ENCODE peak calls at places on chromosomes 11 and 22, in ten cellular contexts. One of them, this sample, is unnamed.

GRCh38 chr22:42937164-42937854 is 77.6 kb downstream of the PACSIN2 start:
- DNase-seq in IMR-90: peak
- DNase-seq in HCT116: peak
- DNase-seq in neural progenitor cell: no peak
- DNase-seq in GM23248: peak
- DNase-seq in kidney: peak
- DNase-seq in H9: peak
- DNase-seq in endothelial cell of umbilical vein: no peak
- DNase-seq in adipocyte: peak
- DNase-seq in neuronal stem cell: no peak
- DNase-seq in this sample: peak

GRCh38 chr11:117175104-117175503 is 3.4 kb upstream of the SIDT2 start:
- DNase-seq in GM23248: no peak
- DNase-seq in adipocyte: no peak
- DNase-seq in neural progenitor cell: no peak
- DNase-seq in endothelial cell of umbilical vein: no peak
- DNase-seq in HCT116: no peak
- DNase-seq in kidney: no peak
- DNase-seq in IMR-90: no peak
- DNase-seq in H9: no peak
- DNase-seq in neuronal stem cell: no peak
- DNase-seq in this sample: no peak

GRCh38 chr11:66299189-66299588 is 7.5 kb downstream of the TMEM151A start:
- DNase-seq in neural progenitor cell: no peak
- DNase-seq in GM23248: no peak
- DNase-seq in endothelial cell of umbilical vein: no peak
- DNase-seq in H9: no peak
- DNase-seq in neuronal stem cell: no peak
- DNase-seq in HCT116: no peak
- DNase-seq in adipocyte: no peak
- DNase-seq in kidney: no peak
- DNase-seq in IMR-90: no peak
- DNase-seq in this sample: no peak

GRCh38 chr11:6202036-6202435 is 3.0 kb downstream of the OR52W1 start:
- DNase-seq in IMR-90: peak
- DNase-seq in neural progenitor cell: no peak
- DNase-seq in neuronal stem cell: no peak
- DNase-seq in HCT116: no peak
- DNase-seq in GM23248: peak
- DNase-seq in endothelial cell of umbilical vein: no peak
- DNase-seq in H9: no peak
- DNase-seq in kidney: no peak
- DNase-seq in adipocyte: peak
- DNase-seq in this sample: no peak

GRCh38 chr11:10326080-10326964 is 21.4 kb downstream of the ADM start:
- DNase-seq in kidney: peak
- DNase-seq in endothelial cell of umbilical vein: peak
- DNase-seq in H9: no peak
- DNase-seq in adipocyte: peak
- DNase-seq in neuronal stem cell: no peak
- DNase-seq in neural progenitor cell: no peak
- DNase-seq in HCT116: no peak
- DNase-seq in IMR-90: no peak
- DNase-seq in GM23248: peak
- DNase-seq in this sample: no peak

GRCh38 chr11:3164138-3164539 is 971 bp downstream of the OSBPL5 start:
- DNase-seq in neural progenitor cell: no peak
- DNase-seq in GM23248: peak
- DNase-seq in HCT116: no peak
- DNase-seq in neuronal stem cell: no peak
- DNase-seq in kidney: peak
- DNase-seq in endothelial cell of umbilical vein: no peak
- DNase-seq in H9: no peak
- DNase-seq in IMR-90: no peak
- DNase-seq in adipocyte: peak
- DNase-seq in this sample: no peak

GRCh38 chr11:64263021-64263946 is 12.0 kb downstream of the PLCB3 start:
- DNase-seq in neural progenitor cell: peak
- DNase-seq in endothelial cell of umbilical vein: peak
- DNase-seq in HCT116: no peak
- DNase-seq in adipocyte: no peak
- DNase-seq in IMR-90: peak
- DNase-seq in neuronal stem cell: no peak
- DNase-seq in H9: peak
- DNase-seq in GM23248: peak
- DNase-seq in kidney: peak
- DNase-seq in this sample: peak

GRCh38 chr11:122617926-122618325 is 37.6 kb upstream of the UBASH3B start:
- DNase-seq in endothelial cell of umbilical vein: no peak
- DNase-seq in adipocyte: no peak
- DNase-seq in neuronal stem cell: no peak
- DNase-seq in IMR-90: no peak
- DNase-seq in GM23248: no peak
- DNase-seq in HCT116: no peak
- DNase-seq in neural progenitor cell: no peak
- DNase-seq in H9: no peak
- DNase-seq in kidney: no peak
- DNase-seq in this sample: no peak

DNA sequence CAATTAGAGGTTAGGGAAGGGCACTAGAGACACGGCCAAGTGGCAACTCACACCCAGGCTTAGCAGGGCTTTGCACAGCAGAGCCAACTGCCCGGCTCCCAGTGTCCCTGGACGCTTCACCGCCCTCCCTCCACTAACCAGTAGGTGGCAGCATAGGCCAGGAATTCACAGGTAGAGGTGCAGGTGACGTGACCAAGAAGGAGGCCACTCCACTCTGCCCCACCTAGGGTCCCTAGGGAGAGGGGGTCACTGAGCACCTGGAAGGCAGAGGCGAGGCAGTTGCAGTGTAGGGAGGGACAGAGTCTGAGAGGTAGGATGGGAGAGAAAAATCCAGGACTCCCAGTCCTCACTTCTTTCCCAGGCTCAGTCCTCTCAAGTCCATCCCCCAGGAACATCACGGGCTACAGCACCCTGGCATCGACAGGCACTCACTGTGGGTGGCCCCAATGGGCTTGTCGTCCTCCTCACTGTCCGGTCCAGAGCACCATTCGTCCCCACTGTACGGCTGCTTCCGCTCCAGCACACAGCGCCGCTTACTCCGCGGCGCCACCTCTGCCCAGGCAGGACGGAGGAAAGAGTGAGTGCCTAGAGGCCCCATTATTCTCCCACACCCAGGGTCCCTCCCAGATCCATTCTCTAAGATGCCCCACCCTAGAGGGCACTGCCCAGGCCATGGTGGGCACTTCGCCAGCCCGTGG is 18.5 kb downstream of the BCL9L start:
- DNase-seq in H9: peak
- DNase-seq in endothelial cell of umbilical vein: peak
- DNase-seq in kidney: peak
- DNase-seq in neural progenitor cell: peak
- DNase-seq in GM23248: peak
- DNase-seq in neuronal stem cell: no peak
- DNase-seq in HCT116: no peak
- DNase-seq in IMR-90: peak
- DNase-seq in adipocyte: peak
- DNase-seq in this sample: peak
- H3K9ac ChIP-seq in H9: no peak
- H3K9ac ChIP-seq in endothelial cell of umbilical vein: no peak
- H3K9ac ChIP-seq in kidney: no peak
- H3K9ac ChIP-seq in neural progenitor cell: no peak
- H3K9ac ChIP-seq in GM23248: peak
- H3K9ac ChIP-seq in neuronal stem cell: peak
- H3K9ac ChIP-seq in HCT116: peak
- H3K9ac ChIP-seq in IMR-90: no peak
- H3K9ac ChIP-seq in adipocyte: peak
- H3K9ac ChIP-seq in this sample: no peak

GRCh38 chr22:36435516-36436415 is 45.7 kb downstream of the TXN2 start:
- DNase-seq in kidney: no peak
- DNase-seq in endothelial cell of umbilical vein: no peak
- DNase-seq in neuronal stem cell: no peak
- DNase-seq in H9: peak
- DNase-seq in neural progenitor cell: peak
- DNase-seq in GM23248: no peak
- DNase-seq in HCT116: no peak
- DNase-seq in IMR-90: no peak
- DNase-seq in adipocyte: no peak
- DNase-seq in this sample: peak

GRCh38 chr22:36430863-36431262 is 43.1 kb upstream of the MYH9 start:
- DNase-seq in adipocyte: no peak
- DNase-seq in kidney: no peak
- DNase-seq in GM23248: peak
- DNase-seq in neural progenitor cell: no peak
- DNase-seq in neuronal stem cell: no peak
- DNase-seq in IMR-90: peak
- DNase-seq in H9: no peak
- DNase-seq in endothelial cell of umbilical vein: peak
- DNase-seq in HCT116: no peak
- DNase-seq in this sample: peak

GRCh38 chr22:36431977-36432376 is 44.2 kb upstream of the MYH9 start:
- DNase-seq in adipocyte: no peak
- DNase-seq in HCT116: no peak
- DNase-seq in GM23248: no peak
- DNase-seq in IMR-90: no peak
- DNase-seq in neural progenitor cell: no peak
- DNase-seq in endothelial cell of umbilical vein: no peak
- DNase-seq in H9: no peak
- DNase-seq in neuronal stem cell: no peak
- DNase-seq in kidney: no peak
- DNase-seq in this sample: no peak

GRCh38 chr22:36432592-36433317 is 45.0 kb upstream of the MYH9 start:
- DNase-seq in neural progenitor cell: no peak
- DNase-seq in IMR-90: no peak
- DNase-seq in GM23248: no peak
- DNase-seq in HCT116: no peak
- DNase-seq in kidney: no peak
- DNase-seq in neuronal stem cell: no peak
- DNase-seq in H9: no peak
- DNase-seq in endothelial cell of umbilical vein: no peak
- DNase-seq in adipocyte: no peak
- DNase-seq in this sample: peak

DNA sequence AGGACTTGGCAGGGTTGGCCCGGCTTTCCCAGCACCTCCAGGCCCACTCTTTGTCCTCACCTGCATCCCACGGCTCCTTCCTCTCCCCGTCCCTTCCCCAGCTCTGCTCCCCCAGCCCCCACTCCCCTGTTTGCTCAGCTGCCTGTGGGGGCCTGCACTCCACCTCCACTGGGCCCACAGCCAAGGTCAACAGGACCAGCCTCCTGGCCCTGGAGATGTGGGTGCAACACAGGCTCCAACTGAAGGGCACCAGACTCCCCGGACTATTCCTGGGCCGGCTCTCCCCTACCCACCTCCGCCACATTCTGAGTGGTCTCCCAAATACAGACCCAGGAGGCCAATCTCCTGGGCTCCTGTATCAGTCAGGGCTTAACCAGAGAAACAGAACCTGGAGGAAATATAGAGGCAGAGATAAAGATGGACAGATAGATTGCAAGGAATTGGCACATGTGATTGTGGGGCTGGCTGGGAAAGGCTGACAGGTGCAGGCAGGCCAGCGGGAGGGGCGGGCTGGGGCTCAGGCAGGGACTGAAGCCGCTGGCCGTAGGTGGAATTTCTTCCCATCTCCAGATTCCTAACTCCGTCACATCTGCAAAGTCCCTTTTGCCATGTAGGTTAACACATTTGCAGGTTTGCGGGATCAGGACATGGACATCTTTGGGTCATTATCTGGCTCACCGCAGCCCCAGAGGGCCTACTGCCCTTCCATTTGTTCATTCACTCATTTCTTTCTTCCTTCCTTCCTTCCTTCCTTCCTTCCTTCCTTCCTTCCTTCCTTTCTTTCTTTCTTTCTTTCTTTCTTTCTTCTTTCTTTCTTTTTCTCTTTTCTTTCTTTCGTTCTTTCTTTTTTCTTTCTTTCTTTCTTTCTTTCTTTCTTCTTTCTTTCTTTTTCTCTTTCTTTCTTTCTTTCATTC is 45.8 kb upstream of the MYH9 start:
- DNase-seq in HCT116: no peak
- DNase-seq in neural progenitor cell: no peak
- DNase-seq in adipocyte: no peak
- DNase-seq in H9: no peak
- DNase-seq in GM23248: no peak
- DNase-seq in kidney: no peak
- DNase-seq in neuronal stem cell: no peak
- DNase-seq in endothelial cell of umbilical vein: peak
- DNase-seq in IMR-90: no peak
- DNase-seq in this sample: no peak
- H3K9ac ChIP-seq in HCT116: no peak
- H3K9ac ChIP-seq in neural progenitor cell: no peak
- H3K9ac ChIP-seq in adipocyte: no peak
- H3K9ac ChIP-seq in H9: no peak
- H3K9ac ChIP-seq in GM23248: no peak
- H3K9ac ChIP-seq in kidney: no peak
- H3K9ac ChIP-seq in neuronal stem cell: no peak
- H3K9ac ChIP-seq in endothelial cell of umbilical vein: no peak
- H3K9ac ChIP-seq in IMR-90: no peak
- H3K9ac ChIP-seq in this sample: no peak

GRCh38 chr22:22009661-22010060 is 27.1 kb upstream of the TOP3B start:
- DNase-seq in kidney: no peak
- DNase-seq in GM23248: peak
- DNase-seq in neuronal stem cell: no peak
- DNase-seq in neural progenitor cell: no peak
- DNase-seq in H9: no peak
- DNase-seq in HCT116: no peak
- DNase-seq in endothelial cell of umbilical vein: no peak
- DNase-seq in IMR-90: peak
- DNase-seq in adipocyte: no peak
- DNase-seq in this sample: no peak

GRCh38 chr22:22013559-22014284 is 31.1 kb upstream of the TOP3B start:
- DNase-seq in GM23248: no peak
- DNase-seq in H9: no peak
- DNase-seq in IMR-90: no peak
- DNase-seq in neuronal stem cell: no peak
- DNase-seq in endothelial cell of umbilical vein: no peak
- DNase-seq in HCT116: no peak
- DNase-seq in adipocyte: no peak
- DNase-seq in neural progenitor cell: no peak
- DNase-seq in kidney: no peak
- DNase-seq in this sample: no peak

GRCh38 chr22:22014285-22014659 is 31.7 kb upstream of the TOP3B start:
- DNase-seq in kidney: no peak
- DNase-seq in IMR-90: no peak
- DNase-seq in H9: no peak
- DNase-seq in adipocyte: no peak
- DNase-seq in neuronal stem cell: no peak
- DNase-seq in HCT116: no peak
- DNase-seq in endothelial cell of umbilical vein: no peak
- DNase-seq in neural progenitor cell: no peak
- DNase-seq in GM23248: no peak
- DNase-seq in this sample: no peak

GRCh38 chr22:22010358-22010757 is 27.8 kb upstream of the TOP3B start:
- DNase-seq in GM23248: no peak
- DNase-seq in IMR-90: no peak
- DNase-seq in adipocyte: no peak
- DNase-seq in neuronal stem cell: no peak
- DNase-seq in HCT116: no peak
- DNase-seq in kidney: no peak
- DNase-seq in H9: no peak
- DNase-seq in neural progenitor cell: no peak
- DNase-seq in endothelial cell of umbilical vein: no peak
- DNase-seq in this sample: no peak

DNA sequence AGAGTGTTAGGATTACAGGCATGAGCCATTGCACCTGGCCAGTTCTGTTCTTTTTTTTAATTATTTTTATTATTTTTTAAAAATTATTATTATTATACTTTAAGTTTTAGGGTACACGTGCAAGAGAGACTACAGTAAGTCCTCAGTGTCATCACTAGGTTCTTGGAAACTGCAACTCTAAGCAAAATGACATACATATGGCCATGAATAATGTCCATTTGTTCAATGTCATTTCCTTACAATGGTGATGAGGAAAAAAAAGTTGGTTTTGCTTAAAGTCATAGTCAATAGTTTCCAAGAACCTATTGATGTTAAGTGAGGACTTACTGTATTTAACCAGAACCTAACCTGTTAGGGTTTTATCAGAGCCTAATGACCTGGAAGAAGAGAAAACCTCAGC is 29.4 kb upstream of the TOP3B start:
- DNase-seq in GM23248: no peak
- DNase-seq in adipocyte: no peak
- DNase-seq in IMR-90: no peak
- DNase-seq in H9: no peak
- DNase-seq in endothelial cell of umbilical vein: no peak
- DNase-seq in HCT116: no peak
- DNase-seq in neuronal stem cell: no peak
- DNase-seq in neural progenitor cell: no peak
- DNase-seq in kidney: no peak
- DNase-seq in this sample: no peak
- H3K9ac ChIP-seq in GM23248: no peak
- H3K9ac ChIP-seq in adipocyte: no peak
- H3K9ac ChIP-seq in IMR-90: no peak
- H3K9ac ChIP-seq in H9: no peak
- H3K9ac ChIP-seq in endothelial cell of umbilical vein: no peak
- H3K9ac ChIP-seq in HCT116: no peak
- H3K9ac ChIP-seq in neuronal stem cell: no peak
- H3K9ac ChIP-seq in neural progenitor cell: no peak
- H3K9ac ChIP-seq in kidney: no peak
- H3K9ac ChIP-seq in this sample: no peak

GRCh38 chr11:46916251-46916650 is 2.1 kb downstream of the LRP4 start:
- DNase-seq in adipocyte: no peak
- DNase-seq in IMR-90: no peak
- DNase-seq in HCT116: no peak
- DNase-seq in neuronal stem cell: no peak
- DNase-seq in kidney: no peak
- DNase-seq in GM23248: peak
- DNase-seq in endothelial cell of umbilical vein: no peak
- DNase-seq in H9: no peak
- DNase-seq in neural progenitor cell: no peak
- DNase-seq in this sample: no peak

GRCh38 chr11:46914363-46914762 is 4.0 kb downstream of the LRP4 start:
- DNase-seq in HCT116: no peak
- DNase-seq in H9: no peak
- DNase-seq in adipocyte: peak
- DNase-seq in neural progenitor cell: peak
- DNase-seq in GM23248: peak
- DNase-seq in IMR-90: peak
- DNase-seq in kidney: no peak
- DNase-seq in neuronal stem cell: no peak
- DNase-seq in endothelial cell of umbilical vein: no peak
- DNase-seq in this sample: peak

GRCh38 chr11:46912526-46913150 is 5.7 kb downstream of the LRP4 start:
- DNase-seq in kidney: no peak
- DNase-seq in neuronal stem cell: peak
- DNase-seq in IMR-90: no peak
- DNase-seq in GM23248: no peak
- DNase-seq in adipocyte: no peak
- DNase-seq in neural progenitor cell: peak
- DNase-seq in endothelial cell of umbilical vein: no peak
- DNase-seq in HCT116: no peak
- DNase-seq in H9: peak
- DNase-seq in this sample: peak

GRCh38 chr11:46914910-46915309 is 3.4 kb downstream of the LRP4 start:
- DNase-seq in neuronal stem cell: no peak
- DNase-seq in IMR-90: no peak
- DNase-seq in kidney: no peak
- DNase-seq in H9: no peak
- DNase-seq in adipocyte: no peak
- DNase-seq in HCT116: no peak
- DNase-seq in endothelial cell of umbilical vein: no peak
- DNase-seq in neural progenitor cell: no peak
- DNase-seq in GM23248: no peak
- DNase-seq in this sample: no peak

GRCh38 chr11:46913484-46913883 is 4.9 kb downstream of the LRP4 start:
- DNase-seq in HCT116: no peak
- DNase-seq in GM23248: no peak
- DNase-seq in IMR-90: no peak
- DNase-seq in neuronal stem cell: no peak
- DNase-seq in endothelial cell of umbilical vein: no peak
- DNase-seq in kidney: no peak
- DNase-seq in H9: no peak
- DNase-seq in neural progenitor cell: peak
- DNase-seq in adipocyte: no peak
- DNase-seq in this sample: peak
- H3K9ac ChIP-seq in HCT116: no peak
- H3K9ac ChIP-seq in GM23248: no peak
- H3K9ac ChIP-seq in IMR-90: no peak
- H3K9ac ChIP-seq in neuronal stem cell: no peak
- H3K9ac ChIP-seq in endothelial cell of umbilical vein: no peak
- H3K9ac ChIP-seq in kidney: no peak
- H3K9ac ChIP-seq in H9: peak
- H3K9ac ChIP-seq in neural progenitor cell: no peak
- H3K9ac ChIP-seq in adipocyte: no peak
- H3K9ac ChIP-seq in this sample: no peak